ENCODE peak calls at places on chromosomes 3 and 15, in six cellular contexts. B is PC-9, R is pancreas, Y is heart left ventricle, G is brain microvascular endothelial cell, J is GM12878. L is an unnamed sample.

GRCh38 chr3:156795890-156796451 is 30.2 kb upstream of the LEKR1 start:
- DNase-seq in B (no peak), R (no peak), Y (no peak), G (no peak), J (no peak), L (peak)

GRCh38 chr3:185825639-185826481 is 1.0 kb upstream of the IGF2BP2 start:
- DNase-seq in B (peak), R (peak), Y (peak), G (no peak), J (no peak), L (peak)

GRCh38 chr15:39281094-39281493 is 299.8 kb upstream of the THBS1 start:
- DNase-seq in B (no peak), R (no peak), Y (no peak), G (peak), J (no peak), L (peak)

GRCh38 chr3:190504354-190505125 is 9.3 kb upstream of the IL1RAP start:
- DNase-seq in B (no peak), R (no peak), Y (no peak), G (no peak), J (no peak), L (peak)

GRCh38 chr15:79339588-79340314 is 28.8 kb downstream of the TMED3 start:
- DNase-seq in B (peak), R (no peak), Y (no peak), G (peak), J (no peak), L (peak)

GRCh38 chr3:20537234-20537633 is 351.2 kb upstream of the SGO1 start:
- DNase-seq in B (no peak), R (no peak), Y (no peak), G (peak), J (no peak), L (no peak)

GRCh38 chr15:92541197-92542190 is 114.1 kb downstream of the FAM174B start:
- DNase-seq in B (no peak), R (no peak), Y (peak), G (no peak), J (no peak), L (no peak)

GRCh38 chr3:81242871-81243270 is 518.6 kb downstream of the GBE1 start:
- DNase-seq in B (no peak), R (no peak), Y (no peak), G (no peak), J (no peak), L (peak)

GRCh38 chr15:48472756-48473155 is 141.5 kb downstream of the DUT start:
- DNase-seq in B (no peak), R (no peak), Y (no peak), G (peak), J (no peak), L (peak)

GRCh38 chr3:12964713-12965612 is 108.3 kb downstream of the IQSEC1 start:
- DNase-seq in B (no peak), R (no peak), Y (no peak), G (no peak), J (no peak), L (no peak)

GRCh38 chr3:16907245-16907644 is 22.5 kb downstream of the PLCL2 start:
- DNase-seq in B (no peak), R (no peak), Y (no peak), G (peak), J (no peak), L (no peak)

GRCh38 chr3:134718736-134719135 is 67.9 kb upstream of the KY start:
- DNase-seq in B (no peak), R (no peak), Y (no peak), G (no peak), J (no peak), L (peak)

GRCh38 chr3:76726034-76726433 is 313.9 kb upstream of the ROBO2 start:
- DNase-seq in B (no peak), R (no peak), Y (no peak), G (no peak), J (no peak), L (no peak)

GRCh38 chr3:76724706-76725105 is 315.2 kb upstream of the ROBO2 start:
- DNase-seq in B (no peak), R (no peak), Y (no peak), G (no peak), J (no peak), L (peak)

GRCh38 chr3:76728411-76728810 is 311.5 kb upstream of the ROBO2 start:
- DNase-seq in B (no peak), R (no peak), Y (no peak), G (no peak), J (no peak), L (no peak)

GRCh38 chr3:76723366-76723765 is 316.5 kb upstream of the ROBO2 start:
- DNase-seq in B (no peak), R (no peak), Y (no peak), G (no peak), J (no peak), L (no peak)

DNA sequence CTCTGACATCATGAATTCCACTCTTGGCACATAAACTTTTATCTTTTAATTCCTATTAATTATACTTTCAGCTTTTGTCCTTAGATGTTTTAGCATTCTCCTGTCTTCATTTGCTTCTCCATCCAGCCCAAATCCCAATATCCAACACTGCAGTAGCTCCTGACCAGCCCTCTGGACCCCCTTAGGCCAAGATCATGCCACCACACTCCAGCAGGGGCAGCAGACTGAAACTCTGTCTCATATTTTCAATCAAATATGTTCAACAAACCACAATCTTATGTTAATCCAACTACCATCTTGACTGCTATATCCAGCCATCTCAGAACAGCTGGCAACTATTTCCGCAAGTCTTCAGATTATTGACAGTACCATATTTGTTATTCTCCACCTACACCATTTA is 315.8 kb upstream of the ROBO2 start:
- DNase-seq in B (no peak), R (no peak), Y (no peak), G (no peak), J (no peak), L (no peak)
- TF ChIP-seq CTCF in B (no peak), R (no peak), Y (no peak), G (peak), J (no peak), L (peak)

GRCh38 chr15:25424073-25424472 is 14.8 kb downstream of the UBE3A start:
- DNase-seq in B (no peak), R (no peak), Y (no peak), G (no peak), J (no peak), L (no peak)

GRCh38 chr15:25422021-25422420 is 16.8 kb downstream of the UBE3A start:
- DNase-seq in B (no peak), R (no peak), Y (no peak), G (no peak), J (no peak), L (no peak)

GRCh38 chr15:25426896-25427610 is 11.8 kb downstream of the UBE3A start:
- DNase-seq in B (no peak), R (no peak), Y (no peak), G (no peak), J (no peak), L (no peak)

GRCh38 chr15:25431821-25432561 is 6.8 kb downstream of the UBE3A start:
- DNase-seq in B (no peak), R (no peak), Y (no peak), G (no peak), J (no peak), L (no peak)

DNA sequence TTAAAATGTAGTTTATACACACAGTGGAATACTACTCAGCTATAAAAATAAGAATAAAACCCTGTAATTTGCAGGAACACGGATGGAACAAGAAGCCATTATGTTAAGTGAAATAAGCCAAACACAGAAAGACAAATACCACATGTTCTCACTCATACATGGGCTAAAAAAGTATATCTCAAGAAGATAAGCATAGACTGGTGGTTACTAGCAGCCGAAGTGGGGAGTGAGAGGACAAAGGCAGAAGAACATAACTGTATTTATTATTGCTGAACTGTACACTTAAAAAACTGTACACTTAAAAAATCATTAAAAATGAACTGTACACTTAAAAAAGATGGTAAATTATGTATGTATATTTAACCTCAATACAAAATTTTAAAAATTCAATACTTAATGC is 11.0 kb downstream of the UBE3A start:
- DNase-seq in B (no peak), R (no peak), Y (no peak), G (no peak), J (no peak), L (no peak)
- H3K4me3 ChIP-seq in B (no peak), R (no peak), Y (no peak), G (no peak), J (no peak), L (no peak)

DNA sequence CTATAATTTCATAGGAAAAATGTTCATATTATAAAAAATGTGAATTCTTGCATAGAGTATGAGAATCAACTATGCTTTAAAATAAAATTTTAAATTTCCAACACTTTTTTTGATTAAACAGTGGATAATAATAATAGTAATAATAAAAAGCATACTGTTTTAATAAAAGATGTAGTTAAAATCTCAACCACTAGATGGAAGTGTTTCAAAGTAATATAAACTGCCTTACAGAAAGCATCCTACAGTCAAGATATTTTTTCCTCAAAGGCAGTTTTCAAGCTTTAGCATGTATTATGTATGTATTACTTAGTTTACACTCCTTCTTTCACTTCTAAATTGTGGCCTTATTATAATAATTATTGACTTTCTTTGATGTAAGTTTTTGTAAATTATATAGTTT is 217.5 kb downstream of the CHL1 start:
- DNase-seq in B (no peak), R (no peak), Y (no peak), G (no peak), J (no peak), L (peak)
- TF ChIP-seq CTCF in B (peak), R (no peak), Y (peak), G (peak), J (no peak), L (peak)

GRCh38 chr15:68431792-68432401 is at the start of gene ITGA11:
- DNase-seq in B (peak), R (peak), Y (peak), G (peak), J (no peak), L (peak)
- H3K4me3 ChIP-seq in B (peak), R (peak), Y (peak), G (peak), J (no peak), L (peak)

DNA sequence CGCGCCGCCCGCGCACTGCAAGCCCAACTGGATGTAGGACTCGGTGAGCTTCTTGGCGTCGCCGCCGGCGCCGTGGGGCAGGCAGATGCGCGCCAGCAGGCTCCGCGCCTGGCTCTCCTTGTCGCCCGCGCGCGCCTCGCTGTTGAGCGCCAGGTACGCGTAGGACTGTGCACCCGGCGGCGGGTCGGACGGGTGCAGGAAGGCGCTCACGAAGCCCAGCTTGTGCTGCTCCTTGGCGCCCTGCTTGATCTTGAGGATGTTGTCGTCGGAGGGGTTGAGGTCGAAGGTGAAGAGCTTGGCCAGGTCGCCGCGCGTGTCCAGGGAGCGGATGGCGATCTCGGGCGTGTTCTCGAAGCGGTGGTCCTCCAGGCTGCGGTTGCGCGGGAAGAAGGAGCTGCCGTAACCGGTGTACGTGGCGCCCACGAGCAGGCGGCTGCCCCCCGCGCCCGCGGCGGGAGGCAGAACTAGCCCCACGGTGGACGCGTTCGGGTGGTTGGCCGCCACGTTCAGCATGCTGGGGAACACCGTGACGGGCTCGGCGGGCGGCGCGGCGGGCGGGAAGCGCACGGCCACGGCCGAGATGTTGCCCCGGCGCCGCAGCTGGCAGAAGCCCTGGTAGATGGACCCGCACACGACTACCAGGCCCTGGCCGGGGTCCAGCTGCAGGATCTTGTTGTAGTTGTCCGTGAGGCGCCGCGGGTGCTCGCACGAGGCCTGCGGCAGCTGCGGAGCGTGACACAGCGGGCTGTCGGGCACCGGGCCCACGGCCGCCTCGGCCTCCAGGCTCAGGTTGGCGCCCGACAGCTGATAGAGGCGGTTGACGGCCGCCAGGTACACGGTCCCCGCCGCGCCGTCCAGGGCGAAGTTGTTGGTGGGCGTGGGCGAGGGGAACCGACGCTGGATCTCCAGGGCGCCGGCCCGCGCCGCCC is 619 bp downstream of the PLXND1 start:
- DNase-seq in B (peak), R (no peak), Y (no peak), G (no peak), J (no peak), L (peak)
- TF ChIP-seq CTCF in B (no peak), R (no peak), Y (no peak), G (no peak), J (no peak), L (no peak)

DNA sequence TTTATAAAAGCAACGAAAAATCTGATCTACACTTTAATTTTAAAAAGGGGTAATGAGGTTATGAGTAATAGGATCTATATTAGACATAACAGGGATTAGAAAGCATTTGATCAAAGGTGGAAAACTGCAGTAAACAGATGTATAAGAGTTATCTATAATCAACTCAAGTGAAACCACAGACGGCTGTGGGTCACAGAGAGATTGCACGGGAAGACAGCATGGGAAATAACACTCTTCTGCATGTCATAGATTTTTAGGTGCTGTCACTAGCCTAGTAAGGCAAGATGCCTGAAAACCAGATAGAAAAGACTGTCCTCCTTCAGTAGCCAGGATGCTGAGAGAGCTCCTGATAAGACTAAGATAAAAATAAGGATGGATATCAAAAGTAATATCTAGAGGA is 1.8 kb downstream of the LYSMD2 start:
- DNase-seq in B (no peak), R (no peak), Y (no peak), G (no peak), J (no peak), L (no peak)
- H3K4me3 ChIP-seq in B (no peak), R (no peak), Y (no peak), G (no peak), J (peak), L (no peak)

GRCh38 chr3:14913071-14913925 is 34.1 kb upstream of the NR2C2 start:
- DNase-seq in B (no peak), R (no peak), Y (no peak), G (no peak), J (no peak), L (no peak)

GRCh38 chr3:14914777-14915113 is 32.6 kb upstream of the NR2C2 start:
- DNase-seq in B (no peak), R (no peak), Y (no peak), G (no peak), J (no peak), L (no peak)

GRCh38 chr3:14915636-14916222 is 31.7 kb upstream of the NR2C2 start:
- DNase-seq in B (no peak), R (no peak), Y (no peak), G (no peak), J (no peak), L (no peak)

GRCh38 chr3:14911651-14912050 is 35.7 kb upstream of the NR2C2 start:
- DNase-seq in B (no peak), R (no peak), Y (no peak), G (no peak), J (no peak), L (no peak)

DNA sequence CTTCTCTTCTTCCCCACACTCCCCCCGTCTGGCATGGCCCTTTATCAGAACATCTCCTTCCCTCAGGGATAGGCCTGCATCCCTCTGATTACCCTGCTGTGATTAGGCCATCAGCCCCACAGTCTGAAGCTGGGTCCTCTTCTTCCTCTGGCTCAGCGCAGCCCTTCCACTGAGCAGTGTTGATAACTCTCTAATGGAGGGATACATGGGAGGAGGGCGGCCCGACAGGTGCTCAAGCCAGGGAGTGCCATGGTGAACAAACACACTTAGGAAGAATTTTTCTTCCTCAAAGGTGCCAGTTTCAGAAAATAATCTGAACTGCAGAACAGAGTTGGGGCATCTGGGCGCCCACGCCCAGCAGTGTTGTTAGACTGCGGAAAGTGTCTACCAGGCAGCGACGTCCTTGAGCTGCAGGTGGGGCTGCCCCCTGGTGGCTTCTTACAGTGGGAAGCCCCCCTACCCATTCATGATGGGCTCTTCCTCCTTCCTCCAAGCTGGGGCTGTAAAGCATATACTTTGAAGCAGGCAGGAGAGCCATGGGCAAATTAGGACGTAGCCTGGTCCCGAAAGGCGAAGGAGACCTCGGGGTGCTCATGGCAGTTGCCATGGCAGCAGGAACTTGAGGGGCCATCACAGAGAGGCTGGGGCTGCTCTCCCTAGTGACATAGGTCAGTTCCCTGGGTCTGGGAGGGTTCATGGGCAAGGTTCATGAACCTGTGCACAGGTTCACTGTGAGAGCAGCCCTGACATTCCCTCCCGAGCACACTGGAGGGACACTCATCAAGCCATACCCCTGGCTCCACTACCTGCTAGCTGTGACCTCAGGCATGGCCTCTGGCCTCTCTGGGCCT is 33.2 kb upstream of the NR2C2 start:
- DNase-seq in B (no peak), R (no peak), Y (no peak), G (no peak), J (no peak), L (no peak)
- TF ChIP-seq CTCF in B (no peak), R (no peak), Y (no peak), G (peak), J (no peak), L (no peak)

GRCh38 chr3:64091501-64091900 is 68.2 kb upstream of the PSMD6 start:
- DNase-seq in B (no peak), R (no peak), Y (no peak), G (no peak), J (no peak), L (no peak)

GRCh38 chr3:64097920-64098319 is 74.6 kb upstream of the PSMD6 start:
- DNase-seq in B (no peak), R (no peak), Y (no peak), G (no peak), J (no peak), L (no peak)

GRCh38 chr3:64094713-64095079 is 71.4 kb upstream of the PSMD6 start:
- DNase-seq in B (no peak), R (no peak), Y (no peak), G (no peak), J (no peak), L (no peak)

GRCh38 chr3:64098686-64099085 is 75.4 kb upstream of the PSMD6 start:
- DNase-seq in B (no peak), R (no peak), Y (no peak), G (no peak), J (no peak), L (no peak)

DNA sequence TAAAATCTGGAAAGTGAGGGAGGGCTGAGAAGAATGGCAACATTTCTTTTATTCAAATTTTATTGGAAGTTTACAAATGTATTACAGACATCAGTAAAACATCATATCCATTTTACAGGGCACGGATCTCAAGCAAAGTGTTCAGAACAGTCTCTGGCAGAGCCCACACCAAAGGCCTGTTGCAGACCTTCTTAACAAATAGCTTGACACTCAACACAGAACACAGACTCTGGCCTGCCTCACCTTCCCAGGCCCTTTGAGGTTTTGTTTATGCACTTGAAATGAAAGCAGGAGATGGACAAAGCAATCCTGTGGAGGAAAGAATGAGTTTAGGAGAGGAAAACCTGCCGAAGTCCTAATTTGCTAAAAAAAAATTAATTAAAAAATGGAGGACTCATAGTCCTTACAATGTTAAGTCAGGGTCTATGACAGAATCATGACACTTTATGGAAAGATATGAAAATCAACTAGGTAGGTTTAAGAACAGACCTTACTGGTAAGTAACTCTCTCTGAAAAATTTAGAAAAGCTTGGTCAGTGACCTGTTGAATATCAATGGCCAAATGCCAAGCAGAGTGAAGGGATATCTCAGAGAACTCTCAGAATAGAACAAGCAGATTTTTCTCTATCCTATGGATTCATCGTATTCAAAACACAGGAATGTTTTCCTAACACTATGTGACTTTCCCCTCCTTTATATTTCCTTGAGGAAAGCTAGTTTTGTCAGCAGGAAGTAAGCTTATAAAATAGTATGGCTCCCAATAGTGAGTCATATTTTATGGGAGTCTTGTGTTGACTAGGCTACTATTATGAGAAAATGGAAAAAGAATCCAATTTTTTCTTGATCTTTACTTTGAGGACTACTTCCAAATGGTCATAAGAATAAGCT is 70.8 kb upstream of the PSMD6 start:
- DNase-seq in B (no peak), R (no peak), Y (no peak), G (no peak), J (no peak), L (no peak)
- H3K4me3 ChIP-seq in B (no peak), R (no peak), Y (no peak), G (no peak), J (no peak), L (no peak)

L was measured in choroid plexus epithelial cell.